ENCODE peak calls at places on chromosomes 16 and 17, in four cellular contexts. L is upper lobe of right lung; U is cardiac muscle cell; M is CD4-positive, alpha-beta memory T cell. H is an unnamed sample. For H3K27me3, the result is how much of the 10 kb centered on the place peaks cover.

GRCh38 chr16:8849411-8850011 is 19.3 kb downstream of the CARHSP1 start:
- DNase-seq in L (peak), U (no peak), M (no peak), H (no peak)

GRCh38 chr16:85767569-85767968 is 16.7 kb upstream of the C16orf74 start:
- DNase-seq in L (no peak), U (no peak), M (no peak), H (no peak)

GRCh38 chr17:51636291-51636690 is 375.9 kb downstream of the UTP18 start:
- DNase-seq in L (no peak), U (no peak), M (no peak), H (no peak)

GRCh38 chr17:49925916-49926315 is 43.1 kb upstream of the DLX4 start:
- DNase-seq in L (no peak), U (no peak), M (no peak), H (no peak)

GRCh38 chr16:518858-519257 is 8.7 kb upstream of the CAPN15 start:
- DNase-seq in L (no peak), U (no peak), M (no peak), H (no peak)

GRCh38 chr16:85435298-85435697 is 177.8 kb upstream of the GSE1 start:
- DNase-seq in L (no peak), U (no peak), M (no peak), H (no peak)

GRCh38 chr16:66081967-66082366 is 284.5 kb upstream of the CDH5 start:
- DNase-seq in L (no peak), U (no peak), M (no peak), H (no peak)

GRCh38 chr16:78184554-78185183 is 85.2 kb downstream of the WWOX start:
- DNase-seq in L (no peak), U (no peak), M (no peak), H (no peak)

GRCh38 chr16:85029413-85029794 is 1.8 kb downstream of the KIAA0513 start:
- DNase-seq in L (no peak), U (no peak), M (peak), H (peak)

GRCh38 chr17:81480140-81480917 is 32.3 kb downstream of the ACTG1 start:
- DNase-seq in L (no peak), U (no peak), M (no peak), H (no peak)

GRCh38 chr17:83075270-83075880 is 4.0 kb upstream of the METRNL start:
- DNase-seq in L (no peak), U (no peak), M (no peak), H (no peak)

GRCh38 chr16:76583466-76583865 is 306.3 kb downstream of the CNTNAP4 start:
- DNase-seq in L (no peak), U (peak), M (no peak), H (no peak)

GRCh38 chr17:82091264-82092066 is 6.6 kb downstream of the FASN start:
- DNase-seq in L (no peak), U (no peak), M (no peak), H (no peak)

GRCh38 chr16:85329999-85330693 is 217.9 kb upstream of the CIBAR2 start:
- DNase-seq in L (no peak), U (no peak), M (no peak), H (no peak)

GRCh38 chr16:24273511-24273910 is 17.4 kb downstream of the CACNG3 start:
- DNase-seq in L (no peak), U (no peak), M (no peak), H (no peak)

GRCh38 chr16:53852678-53853077 is 148.7 kb downstream of the FTO start:
- DNase-seq in L (no peak), U (no peak), M (no peak), H (no peak)

GRCh38 chr16:25126820-25127232 is 15.3 kb downstream of the LCMT1 start:
- DNase-seq in L (no peak), U (peak), M (peak), H (no peak)

GRCh38 chr16:89534147-89534788 is 26.1 kb downstream of the SPG7 start:
- DNase-seq in L (no peak), U (no peak), M (peak), H (peak)

GRCh38 chr16:83715217-83715920 is 92.4 kb upstream of the HSBP1 start:
- DNase-seq in L (no peak), U (no peak), M (no peak), H (no peak)

GRCh38 chr17:62724398-62725146 is 83.5 kb downstream of the MARCHF10 start:
- DNase-seq in L (no peak), U (no peak), M (peak), H (peak)

GRCh38 chr16:23784811-23785447 is 30.1 kb downstream of the CHP2 start:
- DNase-seq in L (no peak), U (no peak), M (no peak), H (no peak)

GRCh38 chr17:35257080-35257701 is 14.3 kb downstream of the SLFN5 start:
- DNase-seq in L (no peak), U (no peak), M (no peak), H (no peak)

GRCh38 chr16:29156511-29156910 is 171.7 kb downstream of the LAT start:
- DNase-seq in L (no peak), U (no peak), M (no peak), H (no peak)

GRCh38 chr16:11181242-11181888 is 74.6 kb downstream of the SOCS1 start:
- DNase-seq in L (no peak), U (no peak), M (no peak), H (no peak)

GRCh38 chr16:31696968-31697743 is 169.5 kb downstream of the AHSP start:
- DNase-seq in L (no peak), U (peak), M (no peak), H (no peak)

GRCh38 chr16:74716355-74716754 is 15.7 kb upstream of the MLKL start:
- DNase-seq in L (peak), U (no peak), M (no peak), H (no peak)

GRCh38 chr17:42679001-42679491 is 2.3 kb upstream of the PLEKHH3 start:
- DNase-seq in L (peak), U (peak), M (no peak), H (no peak)

GRCh38 chr17:77736721-77737120 is 221.8 kb upstream of the TNRC6C start:
- DNase-seq in L (no peak), U (no peak), M (no peak), H (no peak)

GRCh38 chr17:10114931-10115535 is 83.4 kb downstream of the GAS7 start:
- DNase-seq in L (peak), U (no peak), M (peak), H (peak)

GRCh38 chr16:11405331-11406176 is 60.3 kb downstream of the RMI2 start:
- DNase-seq in L (no peak), U (peak), M (peak), H (no peak)

GRCh38 chr16:80680839-80681238 is 123.6 kb downstream of the CDYL2 start:
- DNase-seq in L (no peak), U (no peak), M (no peak), H (no peak)

GRCh38 chr17:73231363-73231762 is 30.3 kb downstream of the CPSF4L start:
- DNase-seq in L (no peak), U (peak), M (no peak), H (no peak)

DNA sequence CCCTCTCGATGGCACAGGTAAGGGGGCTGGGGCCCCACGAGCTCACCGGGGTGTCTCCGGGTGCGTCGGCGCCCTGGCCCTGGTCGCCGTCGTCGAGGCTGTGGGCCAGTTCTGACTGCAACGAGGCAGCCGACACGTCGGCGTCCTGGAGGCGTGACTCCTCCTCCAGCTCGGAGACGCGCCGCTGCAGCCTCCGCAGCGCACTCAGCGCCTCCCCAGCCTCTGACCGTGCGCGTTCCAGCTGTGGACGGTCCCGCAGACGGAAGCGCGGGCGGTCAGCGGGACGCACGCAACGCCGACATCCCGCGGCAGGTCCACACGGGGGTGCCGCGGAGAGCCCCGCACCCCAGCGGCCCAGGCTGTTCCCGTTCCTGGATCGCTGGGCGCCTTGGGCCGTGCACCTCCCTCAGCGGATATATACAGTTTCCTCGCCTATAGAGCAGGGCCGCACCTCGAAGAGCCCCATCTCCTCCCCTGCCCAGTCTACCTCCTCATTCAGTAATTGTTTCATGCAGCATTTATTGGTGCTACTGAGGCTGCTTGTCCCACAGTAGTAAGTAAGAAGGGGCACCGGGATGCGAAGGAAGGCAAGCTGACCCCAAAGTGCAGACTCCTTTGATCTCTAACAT is 5.8 kb downstream of the THOC6 start:
- DNase-seq in L (no peak), U (no peak), M (peak), H (no peak)
- H3K4me3 ChIP-seq in L (peak), U (no peak), M (no peak), H (peak)

DNA sequence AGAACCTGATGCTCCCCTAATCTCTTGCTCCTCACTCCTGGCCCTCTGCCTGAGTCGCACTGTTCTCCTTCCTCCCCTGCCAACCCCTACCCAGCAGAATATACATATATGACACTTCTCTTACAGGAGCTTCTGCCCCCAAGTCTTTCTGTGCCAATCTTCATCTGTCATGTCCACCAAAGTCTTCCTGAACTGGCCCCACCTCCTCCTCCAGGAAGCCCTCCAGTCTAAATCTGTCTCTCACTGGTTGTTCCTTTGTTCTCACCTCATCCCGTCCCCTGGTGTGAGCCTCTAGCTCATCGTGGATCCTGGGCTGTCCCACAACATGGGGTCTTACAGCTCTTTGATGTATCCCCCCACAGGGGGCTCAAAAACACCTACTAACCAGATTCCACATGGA is 8.3 kb downstream of the CRHR1 start:
- DNase-seq in L (no peak), U (no peak), M (no peak), H (no peak)
- H3K27me3 ChIP-seq in L (half or more), U (half or more), M (under half), H (under half)

GRCh38 chr16:2197765-2198164 is 1.4 kb upstream of the CASKIN1 start:
- DNase-seq in L (no peak), U (no peak), M (no peak), H (no peak)

GRCh38 chr16:2195316-2196161 is 866 bp downstream of the CASKIN1 start:
- DNase-seq in L (no peak), U (no peak), M (no peak), H (no peak)

GRCh38 chr16:2194852-2195315 is 1.5 kb downstream of the CASKIN1 start:
- DNase-seq in L (no peak), U (peak), M (peak), H (peak)

GRCh38 chr16:2196981-2197511 is 641 bp upstream of the CASKIN1 start:
- DNase-seq in L (no peak), U (no peak), M (no peak), H (no peak)

DNA sequence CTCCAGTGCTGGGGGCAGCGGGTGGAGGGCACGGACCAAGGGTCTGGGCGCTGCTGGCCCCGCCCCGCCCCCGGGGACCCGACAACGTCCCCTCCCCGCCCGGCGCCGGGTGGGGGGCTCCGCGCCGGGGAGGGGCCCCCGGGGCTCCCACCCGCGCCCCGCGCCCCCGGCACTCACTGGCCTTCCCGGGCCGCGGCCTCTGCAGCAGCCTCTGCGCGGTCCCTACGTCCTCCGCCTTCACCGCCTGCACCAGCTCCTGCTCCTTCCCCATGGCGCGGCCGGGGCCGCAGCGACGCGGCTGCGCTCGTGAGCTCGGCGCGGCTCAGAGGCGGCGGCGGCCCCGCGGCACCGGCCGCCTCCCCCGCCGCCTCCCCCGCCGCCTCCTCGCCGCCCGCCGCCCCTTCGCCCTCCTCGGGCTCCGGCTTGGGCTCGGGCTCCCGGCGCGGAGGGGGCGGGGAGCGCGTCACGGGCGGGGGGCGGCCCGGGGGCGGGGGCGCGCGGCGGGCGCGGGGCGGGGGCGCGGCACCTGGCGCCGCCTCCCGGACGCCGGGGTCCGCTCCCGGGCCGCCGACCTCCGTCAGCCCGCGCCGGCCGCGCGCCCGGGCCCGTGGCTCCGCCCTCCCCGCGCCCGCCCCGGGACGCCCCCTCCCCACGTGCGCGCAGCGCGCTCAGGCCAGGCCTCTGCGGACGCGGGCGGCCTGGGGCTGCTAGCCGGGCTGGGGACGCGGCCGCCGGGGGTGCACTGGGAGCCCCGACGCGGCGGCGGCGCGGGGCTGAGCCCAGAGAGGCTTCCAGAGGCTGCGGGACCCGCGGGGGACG is at the start of gene CASKIN1:
- DNase-seq in L (no peak), U (peak), M (no peak), H (no peak)
- H3K4me3 ChIP-seq in L (peak), U (peak), M (no peak), H (no peak)

GRCh38 chr16:15782573-15783365 is 74.1 kb downstream of the MYH11 start:
- DNase-seq in L (no peak), U (peak), M (no peak), H (no peak)
- H3K27me3 ChIP-seq in L (under half), U (half or more), M (under half), H (under half)

DNA sequence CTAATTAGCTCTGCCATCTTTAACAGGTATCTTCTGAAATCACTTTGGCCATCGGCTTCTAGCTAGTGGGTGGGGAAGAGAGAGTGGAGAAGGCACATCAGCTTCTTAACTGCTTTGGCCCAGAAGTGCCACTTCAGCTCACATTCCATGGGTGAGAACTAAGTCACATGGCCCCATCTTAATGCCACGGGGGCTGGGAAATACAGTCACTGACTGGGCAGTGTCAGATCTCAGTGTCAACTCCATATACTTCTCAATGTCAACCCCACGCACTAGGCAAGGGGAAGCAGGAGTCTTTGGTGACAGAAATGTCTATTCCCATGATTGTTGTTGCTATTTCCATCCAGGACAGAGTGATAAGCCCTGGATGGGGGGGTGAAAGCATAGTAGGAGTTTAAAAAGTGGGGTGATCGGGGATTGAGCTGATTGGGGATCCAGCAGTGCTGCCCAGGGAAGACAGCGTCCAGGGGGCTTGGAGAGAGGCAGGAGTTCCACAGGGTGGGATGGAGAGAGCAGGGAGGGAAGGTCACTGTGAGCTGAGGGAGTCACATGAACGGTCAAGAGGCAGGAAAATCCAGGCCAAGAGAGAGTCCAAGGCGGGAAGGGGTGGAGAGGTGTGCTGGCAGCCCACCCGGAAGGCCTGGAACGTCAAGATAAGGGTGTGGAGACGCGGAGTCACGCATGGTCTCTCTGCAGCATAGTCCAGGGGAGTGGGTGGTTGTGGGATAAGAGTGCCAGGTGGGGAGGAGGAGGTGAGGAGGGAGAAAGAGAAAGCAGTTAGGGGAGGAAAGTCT is 29.2 kb downstream of the CCR7 start:
- DNase-seq in L (peak), U (peak), M (no peak), H (no peak)
- H3K4me3 ChIP-seq in L (no peak), U (no peak), M (no peak), H (no peak)

H was measured in CD4-positive, CD25-positive, alpha-beta regulatory T cell.